ENCODE peak calls at places on chromosomes 7 and 10, in four cellular contexts. S, I, Z and N are unnamed samples.

GRCh38 chr10:13276749-13277394 is 23.0 kb downstream of the PHYH start:
- DNase-seq in Z (peak; percentile 50), I (peak; percentile 35), S (no peak), N (no peak)

GRCh38 chr7:112886171-112886570 is 96.0 kb upstream of the TMEM168 start:
- DNase-seq in Z (no peak), S (no peak), I (no peak), N (no peak)

GRCh38 chr7:157399086-157399687 is 62.4 kb downstream of the DNAJB6 start:
- DNase-seq in I (no peak), Z (no peak), S (no peak), N (no peak)

GRCh38 chr7:116772423-116772852 is 89.9 kb upstream of the CAPZA2 start:
- DNase-seq in I (peak; percentile 71), S (no peak), Z (peak; percentile 74), N (no peak)

GRCh38 chr10:28280652-28281051 is 22.2 kb downstream of the MPP7 start:
- DNase-seq in S (no peak), Z (peak; percentile 17), I (no peak), N (no peak)

GRCh38 chr10:130403153-130403890 is 267.1 kb downstream of the GLRX3 start:
- DNase-seq in S (no peak), I (no peak), Z (no peak), N (no peak)

GRCh38 chr10:11798862-11799735 is 24.1 kb upstream of the PROSER2 start:
- DNase-seq in S (no peak), I (peak; percentile 100), Z (peak; percentile 26), N (no peak)

GRCh38 chr10:58894929-58895328 is 281.5 kb upstream of the PHYHIPL start:
- DNase-seq in I (no peak), S (no peak), Z (peak; percentile 8), N (no peak)

GRCh38 chr10:28818645-28819036 is 141.3 kb downstream of the BAMBI start:
- DNase-seq in I (no peak), Z (no peak), S (no peak), N (no peak)

GRCh38 chr7:29197916-29198315 is 3.3 kb downstream of the CHN2 start:
- DNase-seq in I (no peak), S (no peak), Z (no peak), N (no peak)

GRCh38 chr10:17836917-17837316 is 27.8 kb downstream of the MRC1 start:
- DNase-seq in I (peak; percentile 75), S (peak; percentile 20), Z (peak; percentile 78), N (no peak)

GRCh38 chr10:77835669-77836086 is 90.9 kb downstream of the DLG5 start:
- DNase-seq in I (peak; percentile 88), Z (peak; percentile 62), S (no peak), N (no peak)